ENCODE peak calls at places on chromosome 7, in eight cellular contexts. T is anterior cingulate cortex, E is HT1080, Z is T-cell, M is mammary epithelial cell, W is G401, A is fibroblast of gingiva, R is HuH-7. X is an unnamed sample.
A peak's percentile ranks its signal among the peaks of the same experiment; 100 is the strongest.

GRCh38 chr7:119254741-119255140 is 1018.2 kb upstream of the KCND2 start:
- DNase-seq in R (no peak), W (peak; percentile 73), M (no peak), A (no peak), Z (no peak), T (no peak), E (peak; percentile 20), X (no peak)

GRCh38 chr7:123876557-123877256 is 31.7 kb downstream of the HYAL4 start:
- DNase-seq in W (no peak), M (no peak), E (no peak), R (no peak), T (no peak), A (no peak), Z (no peak), X (no peak)

GRCh38 chr7:116951366-116952292 is 1.7 kb upstream of the ST7 start:
- DNase-seq in M (no peak), Z (no peak), A (no peak), R (peak; percentile 25), E (no peak), T (no peak), W (no peak), X (no peak)

GRCh38 chr7:123824754-123825067 is 20.3 kb upstream of the HYAL4 start:
- DNase-seq in E (no peak), A (no peak), T (no peak), M (no peak), Z (no peak), W (no peak), R (peak; percentile 26), X (no peak)

GRCh38 chr7:78437118-78437517 is 638.5 kb downstream of the PHTF2 start:
- DNase-seq in T (no peak), R (no peak), W (no peak), M (peak; percentile 1), A (peak; percentile 54), E (peak; percentile 82), Z (no peak), X (no peak)

GRCh38 chr7:33905389-33906032 is at the start of gene BMPER:
- DNase-seq in A (no peak), R (peak; percentile 70), W (peak; percentile 67), E (peak; percentile 7), M (peak; percentile 37), T (no peak), Z (no peak), X (peak; percentile 39)

GRCh38 chr7:42244828-42245227 is 7.8 kb upstream of the GLI3 start:
- DNase-seq in R (no peak), Z (no peak), M (peak; percentile 66), T (no peak), W (no peak), A (peak; percentile 74), E (peak; percentile 84), X (no peak)

GRCh38 chr7:153432056-153432455 is 620.1 kb upstream of the DPP6 start:
- DNase-seq in W (no peak), E (peak; percentile 51), R (no peak), M (no peak), T (no peak), A (no peak), Z (no peak), X (no peak)

GRCh38 chr7:108030536-108030935 is 27.6 kb upstream of the LAMB1 start:
- DNase-seq in E (peak; percentile 89), R (no peak), W (no peak), T (no peak), M (peak; percentile 16), A (no peak), Z (no peak), X (no peak)

GRCh38 chr7:47937711-47938573 is 10.3 kb downstream of the PKD1L1 start:
- DNase-seq in Z (no peak), E (no peak), R (no peak), T (no peak), A (no peak), W (no peak), M (no peak), X (no peak)

GRCh38 chr7:4271716-4272015 is 410.4 kb upstream of the FOXK1 start:
- DNase-seq in R (no peak), A (no peak), Z (no peak), M (no peak), W (no peak), T (no peak), E (no peak), X (no peak)

GRCh38 chr7:24660541-24660940 is 87.3 kb downstream of the PALS2 start:
- DNase-seq in W (no peak), Z (no peak), M (no peak), T (no peak), A (peak; percentile 70), R (no peak), E (no peak), X (no peak)

GRCh38 chr7:66187894-66188293 is 17.2 kb upstream of the TPST1 start:
- DNase-seq in A (peak; percentile 95), E (no peak), M (no peak), R (no peak), Z (no peak), T (no peak), W (no peak), X (peak; percentile 50)

GRCh38 chr7:158740013-158740656 is 35.5 kb upstream of the NCAPG2 start:
- DNase-seq in E (peak; percentile 97), R (no peak), Z (no peak), A (peak; percentile 60), W (no peak), M (peak; percentile 39), T (peak; percentile 4), X (peak; percentile 73)

GRCh38 chr7:42978496-42978895 is 46.3 kb downstream of the MRPL32 start:
- DNase-seq in M (no peak), Z (no peak), T (no peak), E (no peak), R (no peak), A (peak; percentile 67), W (no peak), X (no peak)

GRCh38 chr7:68440870-68441269 is 1157.4 kb upstream of the AUTS2 start:
- DNase-seq in Z (no peak), W (no peak), T (no peak), A (no peak), E (no peak), M (no peak), R (no peak), X (no peak)

GRCh38 chr7:66213637-66214036 is 8.5 kb downstream of the TPST1 start:
- DNase-seq in M (peak; percentile 48), A (no peak), Z (no peak), E (no peak), W (no peak), R (no peak), T (no peak), X (no peak)

X was measured in left lung.